ENCODE peak calls at places on chromosomes 12 and 14, in six cellular contexts. N is ovary, U is right lobe of liver, J is left ventricle myocardium inferior, G is lower lobe of right lung, E is colonic mucosa. Q is an unnamed sample.

GRCh38 chr12:50112456-50113218 is 601 bp downstream of the COX14 start:
- DNase-seq in U (no peak), E (peak), N (no peak), G (no peak), J (no peak), Q (peak)

GRCh38 chr14:97432586-97432985 is 635.4 kb downstream of the VRK1 start:
- DNase-seq in U (no peak), J (no peak), G (no peak), E (no peak), N (no peak), Q (no peak)

GRCh38 chr14:51593397-51593796 is 58.3 kb upstream of the FRMD6 start:
- DNase-seq in E (no peak), N (no peak), G (no peak), U (no peak), J (no peak), Q (no peak)

GRCh38 chr14:60656755-60657608 is 7.7 kb upstream of the SIX1 start:
- DNase-seq in E (peak), U (peak), J (no peak), G (peak), N (peak), Q (peak)

GRCh38 chr12:118821386-118821928 is 159.9 kb upstream of the SRRM4 start:
- DNase-seq in E (no peak), N (no peak), U (no peak), J (no peak), G (no peak), Q (no peak)

GRCh38 chr12:98820005-98820404 is 174.9 kb downstream of the APAF1 start:
- DNase-seq in J (no peak), U (no peak), E (no peak), N (no peak), G (no peak), Q (no peak)

GRCh38 chr12:96208801-96209534 is 14.8 kb downstream of the ELK3 start:
- DNase-seq in U (no peak), N (no peak), E (no peak), J (no peak), G (no peak), Q (no peak)

GRCh38 chr14:24915958-24916595 is 133.9 kb downstream of the STXBP6 start:
- DNase-seq in J (no peak), U (no peak), G (no peak), N (no peak), E (no peak), Q (no peak)

GRCh38 chr12:93279849-93280412 is 97.8 kb upstream of the NUDT4 start:
- DNase-seq in G (no peak), E (no peak), U (no peak), N (no peak), J (no peak), Q (no peak)

GRCh38 chr12:52097045-52097666 is 17.7 kb downstream of the SMIM41 start:
- DNase-seq in U (no peak), J (no peak), N (no peak), E (no peak), G (no peak), Q (no peak)

GRCh38 chr14:49954171-49954631 is 61.3 kb downstream of the ARF6 start:
- DNase-seq in G (peak), U (no peak), J (no peak), E (no peak), N (no peak), Q (no peak)

GRCh38 chr12:103645202-103645601 is 58.1 kb downstream of the STAB2 start:
- DNase-seq in J (no peak), N (no peak), U (no peak), G (no peak), E (no peak), Q (no peak)

GRCh38 chr12:69698054-69698453 is 1.0 kb downstream of the BEST3 start:
- DNase-seq in E (no peak), G (no peak), J (no peak), N (no peak), U (no peak), Q (no peak)

GRCh38 chr14:67493092-67493717 is 4.7 kb upstream of the TMEM229B start:
- DNase-seq in J (no peak), G (no peak), U (no peak), E (no peak), N (no peak), Q (no peak)

GRCh38 chr14:35534884-35535793 is 1.2 kb downstream of the INSM2 start:
- DNase-seq in E (peak), G (peak), J (peak), N (peak), U (peak), Q (peak)

GRCh38 chr12:53820503-53820902 is 68.7 kb upstream of the CISTR start:
- DNase-seq in E (no peak), U (no peak), N (no peak), G (no peak), J (no peak), Q (no peak)

GRCh38 chr12:18589316-18589715 is 148.5 kb downstream of the PLCZ1 start:
- DNase-seq in N (no peak), U (no peak), J (no peak), E (no peak), G (no peak), Q (no peak)

GRCh38 chr12:101459642-101460346 is 15.3 kb upstream of the SPIC start:
- DNase-seq in E (peak), G (no peak), N (no peak), J (no peak), U (no peak), Q (no peak)

GRCh38 chr14:31229638-31230229 is 22.1 kb upstream of the HECTD1 start:
- DNase-seq in E (peak), U (peak), N (peak), J (peak), G (peak), Q (peak)

GRCh38 chr14:63276016-63276415 is 42.7 kb downstream of the GPHB5 start:
- DNase-seq in E (no peak), U (no peak), G (no peak), J (no peak), N (no peak), Q (no peak)

GRCh38 chr12:52349196-52349595 is 18.1 kb downstream of the KRT85 start:
- DNase-seq in U (no peak), E (no peak), G (no peak), N (no peak), J (no peak), Q (no peak)

GRCh38 chr14:59069455-59069854 is 119.0 kb upstream of the DAAM1 start:
- DNase-seq in N (no peak), U (no peak), G (no peak), J (no peak), E (no peak), Q (no peak)

GRCh38 chr12:62827042-62827441 is 107.9 kb downstream of the PPM1H start:
- DNase-seq in U (no peak), J (no peak), G (no peak), N (no peak), E (no peak), Q (no peak)

GRCh38 chr12:131347732-131348131 is 363.2 kb upstream of the SFSWAP start:
- DNase-seq in G (no peak), U (no peak), N (no peak), E (no peak), J (no peak), Q (no peak)

GRCh38 chr12:116922194-116922897 is 11.6 kb downstream of the FBXW8 start:
- DNase-seq in J (no peak), N (no peak), E (no peak), G (no peak), U (no peak), Q (no peak)

GRCh38 chr12:109736552-109737108 is 23.0 kb downstream of the FAM222A start:
- DNase-seq in J (peak), U (peak), N (peak), E (no peak), G (peak), Q (peak)

GRCh38 chr12:98399532-98399931 is 115.9 kb upstream of the TMPO start:
- DNase-seq in N (no peak), G (no peak), E (no peak), J (no peak), U (no peak), Q (no peak)

GRCh38 chr12:65501093-65501621 is 222.7 kb downstream of the MSRB3 start:
- DNase-seq in E (no peak), G (peak), U (no peak), J (peak), N (peak), Q (no peak)

GRCh38 chr14:22791302-22791701 is 23.9 kb downstream of the SLC7A7 start:
- DNase-seq in J (no peak), E (no peak), U (no peak), G (no peak), N (no peak), Q (no peak)

DNA sequence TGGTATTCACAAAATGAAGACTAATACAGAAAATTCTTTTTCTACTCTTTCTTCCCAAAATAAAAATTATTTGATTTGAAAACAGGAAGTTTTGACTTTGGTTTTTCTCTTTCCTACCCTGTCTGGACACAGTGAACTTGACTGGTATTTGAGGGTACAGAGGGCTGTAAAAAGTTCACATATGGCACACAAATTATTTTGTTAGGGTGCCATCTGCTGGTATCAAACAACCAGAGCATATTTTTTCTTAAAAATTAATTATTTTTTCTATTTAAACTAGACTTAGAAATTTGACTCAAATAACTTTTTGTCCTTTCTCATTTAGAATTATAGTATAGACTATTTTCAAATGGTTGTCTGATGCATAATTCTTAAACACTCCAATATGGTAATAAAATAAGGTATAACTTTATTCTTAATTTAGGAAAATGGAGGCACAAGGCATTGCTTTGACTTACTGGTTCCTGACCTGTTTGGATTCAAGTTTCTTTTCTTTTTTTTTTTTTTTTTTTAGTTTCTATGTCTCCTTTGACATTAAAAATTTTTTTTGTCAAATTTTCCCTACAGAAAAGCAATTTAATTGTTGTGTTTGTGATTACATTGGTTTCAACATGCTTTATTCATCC is 390.6 kb downstream of the PRKD1 start:
- DNase-seq in U (no peak), J (no peak), G (no peak), E (no peak), N (no peak), Q (no peak)
- TF ChIP-seq CTCF in U (peak), J (peak), G (peak), E (no peak), N (no peak), Q (peak)

GRCh38 chr12:29270001-29270400 is 111.0 kb downstream of the ERGIC2 start:
- DNase-seq in J (no peak), U (no peak), N (no peak), E (no peak), G (no peak), Q (no peak)

GRCh38 chr12:29278673-29279420 is 102.1 kb downstream of the ERGIC2 start:
- DNase-seq in U (no peak), E (no peak), N (no peak), J (no peak), G (no peak), Q (no peak)

GRCh38 chr12:29270446-29270845 is 110.5 kb downstream of the ERGIC2 start:
- DNase-seq in N (no peak), E (no peak), U (no peak), G (no peak), J (no peak), Q (no peak)

GRCh38 chr12:29273178-29273843 is 107.7 kb downstream of the ERGIC2 start:
- DNase-seq in G (no peak), U (no peak), J (no peak), E (no peak), N (no peak), Q (no peak)

DNA sequence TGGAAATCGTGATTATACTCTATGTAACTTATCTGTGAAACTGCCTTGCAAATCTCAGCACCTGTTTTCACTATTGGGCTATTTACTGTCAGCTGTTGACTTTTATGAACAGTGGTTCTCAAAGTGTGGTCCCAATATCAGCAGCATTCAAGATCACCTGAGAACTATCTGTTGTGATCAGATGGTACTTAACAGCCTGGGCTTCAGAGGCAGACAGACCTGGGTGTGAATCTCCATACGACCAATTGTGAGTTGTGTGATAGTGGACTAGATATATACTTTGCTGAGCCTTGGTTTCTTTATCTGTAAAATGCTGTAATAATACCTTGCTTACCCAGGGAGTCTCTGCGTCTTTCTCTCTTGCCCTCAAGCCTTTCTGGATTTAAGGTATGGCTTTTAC is 105.1 kb downstream of the ERGIC2 start:
- DNase-seq in G (no peak), E (no peak), J (no peak), N (no peak), U (no peak), Q (no peak)
- H3K4me3 ChIP-seq in G (no peak), E (no peak), J (no peak), N (no peak), U (no peak), Q (no peak)

GRCh38 chr14:105059035-105059916 is 6.0 kb downstream of the GPR132 start:
- DNase-seq in J (peak), E (no peak), G (peak), N (no peak), U (no peak), Q (peak)

GRCh38 chr14:105059917-105060565 is 5.2 kb downstream of the GPR132 start:
- DNase-seq in N (no peak), U (no peak), J (no peak), E (no peak), G (no peak), Q (no peak)

GRCh38 chr14:105060751-105061427 is 4.3 kb downstream of the GPR132 start:
- DNase-seq in U (peak), G (peak), E (no peak), N (no peak), J (peak), Q (peak)

GRCh38 chr14:105056303-105056831 is 8.9 kb downstream of the GPR132 start:
- DNase-seq in U (no peak), N (no peak), G (peak), E (no peak), J (no peak), Q (no peak)

GRCh38 chr14:105058521-105059034 is 6.7 kb downstream of the GPR132 start:
- DNase-seq in G (peak), U (no peak), N (no peak), E (no peak), J (no peak), Q (peak)
- H3K27ac ChIP-seq in G (peak), U (no peak), N (no peak), E (no peak), J (peak), Q (peak)

GRCh38 chr12:47636908-47637780 is 68.7 kb downstream of the RPAP3 start:
- DNase-seq in E (peak), G (peak), N (no peak), J (peak), U (peak), Q (peak)
- TF ChIP-seq CTCF in E (peak), G (peak), N (no peak), J (peak), U (peak), Q (peak)

GRCh38 chr14:57038689-57039088 is 228.4 kb upstream of the OTX2 start:
- DNase-seq in E (no peak), J (no peak), U (no peak), N (no peak), G (no peak), Q (no peak)
- H3K4me3 ChIP-seq in E (no peak), J (no peak), U (no peak), N (no peak), G (no peak), Q (no peak)

Q was measured in left lung.